ENCODE peak calls at places on chromosomes 4 and X, in four cellular contexts. D, Z, E and H are unnamed samples.

GRCh38 chr4:10590896-10591295 is 93.7 kb downstream of the CLNK start:
- DNase-seq in D (no peak), Z (no peak), E (no peak), H (no peak)

GRCh38 chr4:123676550-123677229 is 280.1 kb downstream of the SPRY1 start:
- DNase-seq in D (no peak), Z (no peak), E (no peak), H (no peak)

GRCh38 chrX:49171752-49172279 is at the start of gene PLP2:
- DNase-seq in D (peak; percentile 51), Z (no peak), E (no peak), H (no peak)

GRCh38 chrX:21865436-21865835 is 9.6 kb downstream of the YY2 start:
- DNase-seq in D (no peak), Z (no peak), E (no peak), H (no peak)

GRCh38 chrX:72316408-72317079 is 10.8 kb upstream of the CITED1 start:
- DNase-seq in D (no peak), Z (no peak), E (no peak), H (no peak)

GRCh38 chrX:71492086-71493065 is 40.5 kb upstream of the OGT start:
- DNase-seq in D (no peak), Z (no peak), E (no peak), H (no peak)

GRCh38 chr4:143375326-143376073 is 38.8 kb downstream of the GAB1 start:
- DNase-seq in D (peak; percentile 39), Z (no peak), E (no peak), H (peak; percentile 17)

GRCh38 chr4:87309625-87310024 is 13.1 kb downstream of the HSD17B13 start:
- DNase-seq in D (no peak), Z (no peak), E (no peak), H (no peak)

GRCh38 chr4:155818639-155819038 is 47.4 kb downstream of the ASIC5 start:
- DNase-seq in D (no peak), Z (no peak), E (no peak), H (no peak)

GRCh38 chrX:100874240-100874798 is at the start of gene NOX1:
- DNase-seq in D (no peak), Z (no peak), E (no peak), H (no peak)

GRCh38 chrX:30865020-30865419 is 24.0 kb downstream of the TAB3 start:
- DNase-seq in D (peak; percentile 23), Z (no peak), E (no peak), H (peak; percentile 21)

GRCh38 chrX:23656684-23657083 is 10.6 kb upstream of the PRDX4 start:
- DNase-seq in D (no peak), Z (no peak), E (no peak), H (no peak)

GRCh38 chrX:140040397-140040796 is 75.1 kb upstream of the CXorf66 start:
- DNase-seq in D (no peak), Z (no peak), E (no peak), H (no peak)

GRCh38 chrX:81489987-81490386 is 288.1 kb downstream of the SH3BGRL start:
- DNase-seq in D (no peak), Z (no peak), E (no peak), H (no peak)

GRCh38 chr4:8364848-8365350 is 75.6 kb downstream of the ACOX3 start:
- DNase-seq in D (no peak), Z (no peak), E (no peak), H (no peak)

GRCh38 chr4:3419836-3420605 is 21.7 kb upstream of the HGFAC start:
- DNase-seq in D (no peak), Z (no peak), E (no peak), H (no peak)

GRCh38 chr4:83285022-83285387 is 407 bp upstream of the COQ2 start:
- DNase-seq in D (peak; percentile 11), Z (no peak), E (no peak), H (no peak)

GRCh38 chr4:138110815-138111214 is 131.3 kb downstream of the SLC7A11 start:
- DNase-seq in D (no peak), Z (no peak), E (no peak), H (no peak)

GRCh38 chrX:9471571-9471985 is 6.7 kb downstream of the TBL1X start:
- DNase-seq in D (no peak), Z (no peak), E (no peak), H (peak; percentile 58)

GRCh38 chr4:40809058-40809457 is 59.3 kb downstream of the NSUN7 start:
- DNase-seq in D (no peak), Z (no peak), E (no peak), H (no peak)

GRCh38 chr4:100098681-100099080 is 91.6 kb downstream of the DDIT4L start:
- DNase-seq in D (no peak), Z (no peak), E (no peak), H (no peak)

GRCh38 chrX:2692221-2693122 is 1.4 kb downstream of the CD99 start:
- DNase-seq in D (peak; percentile 55), Z (no peak), E (no peak), H (no peak)

GRCh38 chr4:53816561-53816960 is 225.3 kb upstream of the LNX1 start:
- DNase-seq in D (no peak), Z (no peak), E (no peak), H (no peak)

GRCh38 chrX:11968470-11968869 is 169.8 kb upstream of the FRMPD4 start:
- DNase-seq in D (no peak), Z (no peak), E (no peak), H (peak; percentile 1)

GRCh38 chrX:18890724-18891560 is 93.0 kb downstream of the PHKA2 start:
- DNase-seq in D (no peak), Z (no peak), E (no peak), H (no peak)

GRCh38 chrX:68753218-68753617 is 75.6 kb upstream of the EFNB1 start:
- DNase-seq in D (no peak), Z (no peak), E (no peak), H (no peak)

GRCh38 chrX:48665991-48666390 is 17.6 kb upstream of the WAS start:
- DNase-seq in D (no peak), Z (no peak), E (no peak), H (no peak)

GRCh38 chrX:75746891-75747639 is 38.0 kb downstream of the MAGEE2 start:
- DNase-seq in D (no peak), Z (no peak), E (no peak), H (peak; percentile 1)

GRCh38 chr4:64776820-64777219 is 367.6 kb upstream of the TECRL start:
- DNase-seq in D (no peak), Z (no peak), E (no peak), H (no peak)

GRCh38 chr4:144646523-144647094 is 653 bp downstream of the HHIP start:
- DNase-seq in D (no peak), Z (no peak), E (no peak), H (no peak)

GRCh38 chr4:115687356-115687755 is 573.9 kb upstream of the NDST4 start:
- DNase-seq in D (no peak), Z (no peak), E (no peak), H (no peak)

GRCh38 chrX:103927030-103927429 is 35.4 kb upstream of the TMSB15B start:
- DNase-seq in D (no peak), Z (no peak), E (no peak), H (no peak)

GRCh38 chrX:20432048-20432447 is 165.3 kb upstream of the RPS6KA3 start:
- DNase-seq in D (no peak), Z (no peak), E (no peak), H (no peak)

GRCh38 chr4:156623376-156623775 is 348.2 kb downstream of the PDGFC start:
- DNase-seq in D (no peak), Z (no peak), E (no peak), H (no peak)

GRCh38 chr4:145703850-145704528 is 24.0 kb downstream of the C4orf51 start:
- DNase-seq in D (no peak), Z (peak; percentile 13), E (no peak), H (no peak)

GRCh38 chrX:53930513-53931380 is 113.5 kb downstream of the PHF8 start:
- DNase-seq in D (no peak), Z (no peak), E (no peak), H (peak; percentile 5)

GRCh38 chr4:8307714-8308113 is 38.2 kb downstream of the HTRA3 start:
- DNase-seq in D (no peak), Z (no peak), E (no peak), H (no peak)

DNA sequence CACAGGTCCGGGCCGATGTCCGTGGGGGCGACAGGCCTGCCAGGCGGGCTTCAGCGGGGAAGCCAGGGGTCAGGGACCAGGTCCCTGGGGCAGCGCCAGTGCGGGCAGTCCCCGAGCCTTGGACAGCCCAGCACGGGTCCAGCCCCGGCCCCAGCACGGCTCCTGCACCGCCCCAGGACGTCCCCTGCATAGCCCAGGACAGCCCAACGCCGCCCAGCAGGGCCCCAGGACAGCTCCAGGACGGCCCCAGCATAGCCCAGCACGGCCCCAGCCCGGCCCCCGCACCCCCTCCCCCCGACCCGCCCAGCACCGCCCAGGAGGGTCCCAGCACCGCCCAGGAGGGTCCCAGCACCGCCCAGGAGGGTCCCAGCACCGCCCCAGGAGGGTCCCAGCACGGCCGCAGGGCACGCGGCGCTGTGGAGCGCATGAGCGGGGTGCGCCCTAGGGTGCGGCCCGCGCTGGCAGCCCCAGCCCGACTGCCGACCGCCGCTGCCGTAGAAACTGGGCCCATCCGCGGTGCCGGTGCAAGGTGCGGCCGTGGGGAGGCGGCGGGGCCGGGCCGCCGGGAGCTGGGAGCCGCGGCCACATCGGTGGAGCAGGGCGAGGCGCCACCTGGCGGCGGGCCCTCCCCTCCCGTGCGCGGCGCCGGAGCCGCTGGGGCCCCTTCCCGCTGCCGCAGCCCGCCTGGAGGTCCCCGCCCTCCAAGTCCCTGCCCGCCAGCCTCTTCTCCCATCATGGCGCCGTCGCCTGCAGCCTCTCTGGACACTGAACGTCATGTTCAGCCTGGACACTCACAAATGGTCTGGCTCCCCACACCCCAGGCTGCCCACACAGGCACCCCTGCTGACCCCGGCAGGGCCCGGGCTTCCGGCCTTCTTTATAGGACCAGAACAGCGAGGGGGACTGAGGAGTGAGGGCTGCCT is 106.8 kb upstream of the NKX1-1 start:
- DNase-seq in D (peak; percentile 78), Z (no peak), E (no peak), H (peak; percentile 16)
- TF ChIP-seq HDAC6 in D (no peak), Z (no peak), E (no peak), H (no peak)

GRCh38 chr4:172707622-172708021 is 461.0 kb upstream of the GALNT7 start:
- DNase-seq in D (no peak), Z (no peak), E (no peak), H (no peak)
- TF ChIP-seq HDAC6 in D (no peak), Z (no peak), E (no peak), H (no peak)

DNA sequence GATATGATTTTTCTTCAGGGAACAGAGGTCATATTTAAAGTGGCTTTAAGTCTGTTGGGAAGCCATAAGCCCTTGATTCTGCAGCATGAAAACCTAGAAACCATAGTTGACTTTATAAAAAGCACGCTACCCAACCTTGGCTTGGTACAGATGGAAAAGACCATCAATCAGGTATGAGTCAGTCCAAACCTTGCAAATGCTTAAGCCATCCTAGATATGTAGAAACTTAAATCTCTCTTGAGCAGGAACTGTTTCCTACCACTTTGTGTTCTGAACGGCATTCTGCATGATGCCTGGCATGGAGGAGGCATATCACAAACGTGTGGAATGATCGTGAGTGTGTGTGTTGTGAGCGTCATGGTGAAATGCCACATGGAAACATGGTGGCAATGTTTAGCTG is 164.8 kb downstream of the PTTG2 start:
- DNase-seq in D (no peak), Z (no peak), E (no peak), H (no peak)
- TF ChIP-seq HDAC6 in D (no peak), Z (no peak), E (no peak), H (no peak)

GRCh38 chr4:140255467-140255866 is 101.5 kb upstream of the MAML3 start:
- DNase-seq in D (no peak), Z (no peak), E (no peak), H (no peak)

GRCh38 chr4:140256335-140256734 is 102.4 kb upstream of the MAML3 start:
- DNase-seq in D (no peak), Z (no peak), E (no peak), H (peak; percentile 38)

GRCh38 chr4:140256941-140257340 is 103.0 kb upstream of the MAML3 start:
- DNase-seq in D (no peak), Z (no peak), E (no peak), H (peak; percentile 38)

GRCh38 chr4:140254656-140255299 is 100.8 kb upstream of the MAML3 start:
- DNase-seq in D (no peak), Z (no peak), E (no peak), H (no peak)

GRCh38 chr4:140255919-140256318 is 101.9 kb upstream of the MAML3 start:
- DNase-seq in D (no peak), Z (no peak), E (no peak), H (no peak)
- TF ChIP-seq HDAC6 in D (no peak), Z (no peak), E (no peak), H (no peak)